ENCODE peak calls at places on chromosomes 2 and 18, in four cellular contexts. One of them, this sample, is unnamed.

GRCh38 chr2:160920791-160921303 is 239.4 kb upstream of the TANK start:
- DNase-seq in Panc1: no peak
- DNase-seq in K562: no peak
- DNase-seq in HepG2: no peak
- DNase-seq in this sample: no peak

GRCh38 chr2:207704031-207704430 is 7.4 kb upstream of the CCNYL1 start:
- DNase-seq in Panc1: no peak
- DNase-seq in K562: no peak
- DNase-seq in HepG2: no peak
- DNase-seq in this sample: no peak

GRCh38 chr2:134988994-134989605 is 58.1 kb downstream of the MAP3K19 start:
- DNase-seq in Panc1: peak
- DNase-seq in K562: peak
- DNase-seq in HepG2: peak
- DNase-seq in this sample: peak

GRCh38 chr2:46394649-46395510 is 84.5 kb upstream of the TMEM247 start:
- DNase-seq in Panc1: no peak
- DNase-seq in K562: no peak
- DNase-seq in HepG2: peak
- DNase-seq in this sample: no peak

GRCh38 chr2:66495788-66496640 is 61.1 kb downstream of the MEIS1 start:
- DNase-seq in Panc1: no peak
- DNase-seq in K562: peak
- DNase-seq in HepG2: peak
- DNase-seq in this sample: no peak

GRCh38 chr18:33210575-33211189 is 229.8 kb downstream of the CCDC178 start:
- DNase-seq in Panc1: no peak
- DNase-seq in K562: no peak
- DNase-seq in HepG2: peak
- DNase-seq in this sample: no peak

GRCh38 chr18:49920731-49921130 is 107.4 kb upstream of the ACAA2 start:
- DNase-seq in Panc1: no peak
- DNase-seq in K562: no peak
- DNase-seq in HepG2: no peak
- DNase-seq in this sample: no peak

GRCh38 chr2:190591437-190591836 is 56.9 kb upstream of the NEMP2 start:
- DNase-seq in Panc1: no peak
- DNase-seq in K562: no peak
- DNase-seq in HepG2: no peak
- DNase-seq in this sample: no peak

GRCh38 chr2:191176305-191176704 is 25.5 kb upstream of the STAT4 start:
- DNase-seq in Panc1: no peak
- DNase-seq in K562: no peak
- DNase-seq in HepG2: no peak
- DNase-seq in this sample: no peak

GRCh38 chr2:85924522-85924921 is 35.7 kb upstream of the ST3GAL5 start:
- DNase-seq in Panc1: no peak
- DNase-seq in K562: no peak
- DNase-seq in HepG2: no peak
- DNase-seq in this sample: no peak

GRCh38 chr2:43609304-43609883 is 13.6 kb upstream of the THADA start:
- DNase-seq in Panc1: peak
- DNase-seq in K562: peak
- DNase-seq in HepG2: peak
- DNase-seq in this sample: peak

GRCh38 chr2:121690095-121690494 is 40.8 kb upstream of the CLASP1 start:
- DNase-seq in Panc1: no peak
- DNase-seq in K562: no peak
- DNase-seq in HepG2: no peak
- DNase-seq in this sample: no peak

GRCh38 chr2:176418768-176419167 is 149.5 kb downstream of the MTX2 start:
- DNase-seq in Panc1: no peak
- DNase-seq in K562: no peak
- DNase-seq in HepG2: no peak
- DNase-seq in this sample: no peak

GRCh38 chr2:27705851-27706622 is 42.3 kb downstream of the SLC4A1AP start:
- DNase-seq in Panc1: peak
- DNase-seq in K562: no peak
- DNase-seq in HepG2: peak
- DNase-seq in this sample: peak

GRCh38 chr18:22200611-22201225 is 31.3 kb downstream of the GATA6 start:
- DNase-seq in Panc1: no peak
- DNase-seq in K562: no peak
- DNase-seq in HepG2: no peak
- DNase-seq in this sample: no peak

GRCh38 chr2:44126106-44126797 is 42.4 kb upstream of the PPM1B start:
- DNase-seq in Panc1: no peak
- DNase-seq in K562: no peak
- DNase-seq in HepG2: no peak
- DNase-seq in this sample: no peak

GRCh38 chr2:226970362-226970761 is 134.5 kb downstream of the RHBDD1 start:
- DNase-seq in Panc1: no peak
- DNase-seq in K562: no peak
- DNase-seq in HepG2: no peak
- DNase-seq in this sample: no peak

GRCh38 chr2:32355976-32356734 is 668 bp upstream of the BIRC6 start:
- DNase-seq in Panc1: peak
- DNase-seq in K562: no peak
- DNase-seq in HepG2: no peak
- DNase-seq in this sample: no peak

GRCh38 chr2:127498386-127498785 is 27.9 kb downstream of the IWS1 start:
- DNase-seq in Panc1: no peak
- DNase-seq in K562: no peak
- DNase-seq in HepG2: peak
- DNase-seq in this sample: no peak

GRCh38 chr2:140013556-140014270 is 1233.5 kb upstream of the NXPH2 start:
- DNase-seq in Panc1: no peak
- DNase-seq in K562: no peak
- DNase-seq in HepG2: no peak
- DNase-seq in this sample: no peak

GRCh38 chr18:57231846-57232245 is 85.0 kb downstream of the BOD1L2 start:
- DNase-seq in Panc1: no peak
- DNase-seq in K562: no peak
- DNase-seq in HepG2: no peak
- DNase-seq in this sample: no peak

GRCh38 chr2:241308832-241309500 is 6.5 kb downstream of the HDLBP start:
- DNase-seq in Panc1: no peak
- DNase-seq in K562: no peak
- DNase-seq in HepG2: no peak
- DNase-seq in this sample: no peak

GRCh38 chr18:39871976-39872375 is 2083.1 kb upstream of the PIK3C3 start:
- DNase-seq in Panc1: no peak
- DNase-seq in K562: no peak
- DNase-seq in HepG2: no peak
- DNase-seq in this sample: no peak

GRCh38 chr2:10026940-10027569 is 16.3 kb upstream of the KLF11 start:
- DNase-seq in Panc1: no peak
- DNase-seq in K562: no peak
- DNase-seq in HepG2: no peak
- DNase-seq in this sample: no peak

GRCh38 chr18:3183103-3183717 is 36.6 kb downstream of the MYOM1 start:
- DNase-seq in Panc1: no peak
- DNase-seq in K562: no peak
- DNase-seq in HepG2: no peak
- DNase-seq in this sample: no peak

GRCh38 chr2:54085069-54085468 is 30.3 kb upstream of the ACYP2 start:
- DNase-seq in Panc1: no peak
- DNase-seq in K562: no peak
- DNase-seq in HepG2: no peak
- DNase-seq in this sample: no peak

GRCh38 chr2:189751080-189751658 is 11.4 kb downstream of the OSGEPL1 start:
- DNase-seq in Panc1: no peak
- DNase-seq in K562: peak
- DNase-seq in HepG2: peak
- DNase-seq in this sample: peak

GRCh38 chr2:54787270-54787669 is 63.8 kb downstream of the EML6 start:
- DNase-seq in Panc1: no peak
- DNase-seq in K562: no peak
- DNase-seq in HepG2: no peak
- DNase-seq in this sample: no peak

GRCh38 chr2:233901367-233901766 is 15.8 kb upstream of the TRPM8 start:
- DNase-seq in Panc1: no peak
- DNase-seq in K562: no peak
- DNase-seq in HepG2: no peak
- DNase-seq in this sample: no peak

GRCh38 chr2:3927031-3927430 is 223.7 kb downstream of the DCDC2C start:
- DNase-seq in Panc1: no peak
- DNase-seq in K562: no peak
- DNase-seq in HepG2: no peak
- DNase-seq in this sample: no peak

GRCh38 chr2:73294239-73294638 is 891 bp upstream of the EGR4 start:
- DNase-seq in Panc1: no peak
- DNase-seq in K562: no peak
- DNase-seq in HepG2: no peak
- DNase-seq in this sample: no peak
- TF ChIP-seq TCF7L2 in Panc1: no peak
- TF ChIP-seq TCF7L2 in K562: no peak
- TF ChIP-seq TCF7L2 in HepG2: no peak
- TF ChIP-seq TCF7L2 in this sample: no peak

GRCh38 chr2:48471048-48471474 is 58.9 kb upstream of the STON1 start:
- DNase-seq in Panc1: peak
- DNase-seq in K562: peak
- DNase-seq in HepG2: peak
- DNase-seq in this sample: peak
- TF ChIP-seq TCF7L2 in Panc1: no peak
- TF ChIP-seq TCF7L2 in K562: no peak
- TF ChIP-seq TCF7L2 in HepG2: no peak
- TF ChIP-seq TCF7L2 in this sample: no peak

GRCh38 chr2:1297376-1298159 is 115.7 kb upstream of the TPO start:
- DNase-seq in Panc1: no peak
- DNase-seq in K562: no peak
- DNase-seq in HepG2: no peak
- DNase-seq in this sample: no peak
- TF ChIP-seq TCF7L2 in Panc1: no peak
- TF ChIP-seq TCF7L2 in K562: no peak
- TF ChIP-seq TCF7L2 in HepG2: no peak
- TF ChIP-seq TCF7L2 in this sample: no peak

DNA sequence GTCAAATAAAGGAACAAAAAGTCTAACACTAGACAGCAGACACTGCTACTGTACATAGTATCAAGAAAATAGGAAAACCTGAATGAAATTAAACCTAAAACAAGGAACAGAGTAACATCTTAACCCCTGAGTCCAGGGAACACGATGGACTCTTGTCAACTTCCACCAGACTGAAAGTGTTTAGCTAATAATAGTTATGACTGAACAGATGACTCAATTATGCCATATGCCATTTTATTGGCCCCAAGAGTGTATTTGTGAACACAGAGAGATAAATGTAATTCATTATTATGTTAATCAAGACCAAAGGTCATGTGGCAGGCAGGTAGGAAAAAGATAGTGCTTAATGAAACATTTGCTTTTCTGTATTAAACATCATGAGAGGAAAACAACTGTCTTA is 58.0 kb downstream of the NYAP2 start:
- DNase-seq in Panc1: no peak
- DNase-seq in K562: no peak
- DNase-seq in HepG2: no peak
- DNase-seq in this sample: no peak
- TF ChIP-seq TCF7L2 in Panc1: no peak
- TF ChIP-seq TCF7L2 in K562: no peak
- TF ChIP-seq TCF7L2 in HepG2: no peak
- TF ChIP-seq TCF7L2 in this sample: no peak

DNA sequence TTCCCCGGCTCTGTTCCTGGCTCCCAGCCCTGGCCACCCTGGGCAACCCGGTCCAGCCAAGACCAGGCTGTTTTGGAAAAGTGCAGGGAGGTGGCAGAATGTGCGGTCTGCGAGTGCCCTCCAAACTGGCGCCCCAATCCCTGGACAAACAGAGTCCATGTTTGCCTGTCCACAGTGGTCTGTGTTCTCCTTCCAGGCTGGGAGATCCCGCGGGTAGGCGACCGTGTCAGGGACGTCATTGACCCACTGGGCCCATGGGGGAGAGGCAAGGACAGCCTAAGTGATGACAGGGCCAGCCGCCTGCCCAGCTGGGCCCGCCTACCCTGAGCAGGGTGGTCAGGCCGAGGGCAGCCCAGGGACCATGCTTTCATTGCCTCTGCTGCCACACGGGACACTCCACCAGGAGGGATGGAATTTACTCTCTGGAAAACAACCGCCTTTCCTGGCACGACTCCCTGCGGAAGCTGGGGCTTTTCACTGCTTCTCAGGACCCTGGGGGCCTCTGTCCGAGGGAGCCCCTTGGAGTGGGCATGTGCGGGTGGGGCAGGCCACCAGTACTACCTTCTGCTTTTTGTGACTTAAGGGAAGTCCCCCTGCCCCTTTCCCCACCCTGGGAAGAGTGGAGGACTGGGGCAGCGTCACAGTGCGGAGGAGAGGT is 20.1 kb downstream of the CYP26B1 start:
- DNase-seq in Panc1: no peak
- DNase-seq in K562: no peak
- DNase-seq in HepG2: no peak
- DNase-seq in this sample: no peak
- TF ChIP-seq TCF7L2 in Panc1: no peak
- TF ChIP-seq TCF7L2 in K562: no peak
- TF ChIP-seq TCF7L2 in HepG2: no peak
- TF ChIP-seq TCF7L2 in this sample: no peak

DNA sequence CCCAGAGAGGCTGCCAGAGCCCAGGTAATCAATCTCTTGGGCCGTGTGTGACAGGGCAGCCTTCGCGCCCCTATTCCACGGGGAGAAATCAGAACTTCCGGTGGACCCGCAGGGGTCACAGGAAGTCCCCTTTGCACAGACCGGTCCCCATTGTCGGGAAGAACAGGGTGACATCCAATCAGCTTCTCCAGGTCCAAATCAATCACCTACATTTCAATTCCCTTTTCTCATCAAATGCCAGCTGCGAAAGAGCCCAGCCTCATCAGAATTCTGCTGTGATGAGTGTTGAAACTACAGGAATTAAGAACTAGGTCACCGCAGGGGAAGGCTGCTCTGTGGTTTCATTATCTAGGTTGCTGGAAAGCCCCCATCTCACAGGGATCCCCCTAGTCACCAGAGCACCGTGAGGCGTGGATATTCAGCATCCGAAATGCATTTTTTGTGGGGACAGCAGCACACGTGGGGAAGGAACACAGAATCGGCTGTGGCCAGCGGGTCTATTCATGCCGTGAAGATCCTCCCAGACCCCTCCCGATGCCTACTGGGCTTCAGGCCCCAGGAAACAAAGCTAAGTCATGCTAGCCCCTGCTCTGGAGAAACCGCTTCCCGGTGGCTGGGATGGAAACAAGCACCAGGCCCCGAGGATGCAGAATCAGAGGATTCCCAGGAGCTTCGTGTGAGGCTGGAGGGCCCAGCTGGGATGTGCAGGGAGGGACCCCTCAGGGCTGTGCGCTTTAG is 193.7 kb upstream of the ID2 start:
- DNase-seq in Panc1: no peak
- DNase-seq in K562: no peak
- DNase-seq in HepG2: no peak
- DNase-seq in this sample: no peak
- TF ChIP-seq TCF7L2 in Panc1: no peak
- TF ChIP-seq TCF7L2 in K562: no peak
- TF ChIP-seq TCF7L2 in HepG2: no peak
- TF ChIP-seq TCF7L2 in this sample: no peak

This sample was measured in HCT116.